ENCODE peak calls at places on chromosomes 6 and 20, in nine cellular contexts. Q is small intestine, S is H9, E is uterus, X is Panc1, U is GM23248, C is transverse colon, I is OCI-LY7, G is heart left ventricle. R is an unnamed sample.
A peak's percentile ranks its signal among the peaks of the same experiment; 100 is the strongest.

GRCh38 chr6:157442296-157442695 is 61.3 kb downstream of the ZDHHC14 start:
- DNase-seq in Q (no peak), S (no peak), E (no peak), X (no peak), U (peak; percentile 47), C (no peak), I (no peak), G (no peak), R (no peak)

GRCh38 chr20:45095753-45096371 is 5.1 kb downstream of the KCNS1 start:
- DNase-seq in Q (peak; percentile 46), S (peak; percentile 73), E (peak; percentile 28), X (peak; percentile 55), U (peak; percentile 66), C (peak; percentile 58), I (peak; percentile 81), G (peak; percentile 34), R (peak; percentile 11)

GRCh38 chr6:684831-685636 is 7.9 kb downstream of the EXOC2 start:
- DNase-seq in Q (no peak), S (no peak), E (no peak), X (no peak), U (peak; percentile 59), C (no peak), I (no peak), G (no peak), R (no peak)

GRCh38 chr6:139474145-139475108 is 100.0 kb upstream of the CITED2 start:
- DNase-seq in Q (peak; percentile 11), S (no peak), E (no peak), X (no peak), U (peak; percentile 63), C (peak; percentile 11), I (no peak), G (no peak), R (no peak)

GRCh38 chr6:140670013-140670412 is 1295.6 kb upstream of the CITED2 start:
- DNase-seq in Q (no peak), S (no peak), E (no peak), X (no peak), U (peak; percentile 49), C (no peak), I (no peak), G (no peak), R (no peak)

GRCh38 chr6:24492475-24492874 is 2.3 kb upstream of the ALDH5A1 start:
- DNase-seq in Q (no peak), S (peak; percentile 65), E (no peak), X (no peak), U (peak; percentile 18), C (peak; percentile 23), I (peak; percentile 70), G (no peak), R (no peak)

GRCh38 chr6:153312633-153313032 is 181.6 kb upstream of the RGS17 start:
- DNase-seq in Q (peak; percentile 26), S (peak; percentile 55), E (no peak), X (peak; percentile 52), U (peak; percentile 37), C (peak; percentile 12), I (peak; percentile 26), G (no peak), R (no peak)

GRCh38 chr6:101918476-101918875 is 525.0 kb downstream of the GRIK2 start:
- DNase-seq in Q (no peak), S (no peak), E (no peak), X (no peak), U (peak; percentile 1), C (no peak), I (no peak), G (no peak), R (no peak)

GRCh38 chr6:112780498-112781096 is 433.5 kb downstream of the RFPL4B start:
- DNase-seq in Q (peak; percentile 68), S (peak; percentile 66), E (peak; percentile 68), X (peak; percentile 60), U (peak; percentile 84), C (peak; percentile 78), I (peak; percentile 63), G (peak; percentile 75), R (no peak)

GRCh38 chr20:63235399-63235983 is at the start of gene BIRC7:
- DNase-seq in Q (no peak), S (no peak), E (no peak), X (no peak), U (no peak), C (no peak), I (no peak), G (no peak), R (no peak)

GRCh38 chr6:34953084-34954025 is 64.3 kb downstream of the ANKS1A start:
- DNase-seq in Q (peak; percentile 75), S (no peak), E (no peak), X (peak; percentile 84), U (peak; percentile 80), C (peak; percentile 21), I (no peak), G (no peak), R (no peak)

GRCh38 chr6:29631860-29632731 is 887 bp downstream of the GABBR1 start:
- DNase-seq in Q (no peak), S (peak; percentile 81), E (peak; percentile 83), X (no peak), U (peak; percentile 58), C (peak; percentile 69), I (peak; percentile 63), G (peak; percentile 69), R (peak; percentile 48)

GRCh38 chr20:63406617-63407245 is 45.6 kb upstream of the CHRNA4 start:
- DNase-seq in Q (no peak), S (no peak), E (no peak), X (no peak), U (no peak), C (no peak), I (no peak), G (no peak), R (no peak)

GRCh38 chr6:155880905-155881304 is 425.3 kb upstream of the NOX3 start:
- DNase-seq in Q (no peak), S (no peak), E (no peak), X (no peak), U (peak; percentile 54), C (no peak), I (no peak), G (no peak), R (no peak)

GRCh38 chr6:32047084-32047478 is 8.9 kb downstream of the CYP21A2 start:
- DNase-seq in Q (no peak), S (no peak), E (peak; percentile 77), X (no peak), U (peak; percentile 75), C (peak; percentile 24), I (no peak), G (peak; percentile 43), R (no peak)

GRCh38 chr6:168061269-168062210 is 17.5 kb downstream of the FRMD1 start:
- DNase-seq in Q (peak; percentile 50), S (no peak), E (no peak), X (no peak), U (no peak), C (peak; percentile 59), I (no peak), G (no peak), R (no peak)

GRCh38 chr20:47241345-47241781 is 115.1 kb downstream of the ZMYND8 start:
- DNase-seq in Q (peak; percentile 67), S (no peak), E (peak; percentile 57), X (no peak), U (peak; percentile 61), C (peak; percentile 23), I (no peak), G (no peak), R (no peak)

GRCh38 chr6:53986721-53987526 is 124.3 kb upstream of the MLIP start:
- DNase-seq in Q (no peak), S (no peak), E (no peak), X (no peak), U (peak; percentile 53), C (no peak), I (no peak), G (no peak), R (no peak)

GRCh38 chr6:7166410-7167293 is 58.9 kb downstream of the RREB1 start:
- DNase-seq in Q (no peak), S (no peak), E (no peak), X (no peak), U (no peak), C (peak; percentile 54), I (no peak), G (no peak), R (no peak)

GRCh38 chr6:143395699-143396098 is 54.8 kb downstream of the ADAT2 start:
- DNase-seq in Q (no peak), S (no peak), E (no peak), X (no peak), U (no peak), C (no peak), I (no peak), G (no peak), R (no peak)

GRCh38 chr6:56370127-56370540 is 122.8 kb upstream of the COL21A1 start:
- DNase-seq in Q (peak; percentile 86), S (peak; percentile 71), E (peak; percentile 75), X (peak; percentile 33), U (peak; percentile 84), C (peak; percentile 68), I (no peak), G (peak; percentile 61), R (no peak)

GRCh38 chr6:1231941-1232340 is 80.0 kb upstream of the FOXQ1 start:
- DNase-seq in Q (no peak), S (no peak), E (no peak), X (no peak), U (no peak), C (no peak), I (no peak), G (no peak), R (no peak)

GRCh38 chr6:146153040-146153758 is 124.3 kb downstream of the GRM1 start:
- DNase-seq in Q (no peak), S (no peak), E (no peak), X (no peak), U (no peak), C (no peak), I (no peak), G (no peak), R (no peak)

GRCh38 chr6:88499845-88500699 is 333.9 kb upstream of the CNR1 start:
- DNase-seq in Q (no peak), S (no peak), E (no peak), X (no peak), U (no peak), C (no peak), I (peak; percentile 87), G (no peak), R (no peak)
- H3K27ac ChIP-seq in Q (no peak overlapping the region), S (no peak overlapping the region), E (no peak overlapping the region), X (no peak overlapping the region), U (no peak overlapping the region), C (no peak overlapping the region), I (peak overlapping the region; percentile 89), G (no peak overlapping the region), R (no peak overlapping the region)

GRCh38 chr6:109239918-109240321 is 142.3 kb downstream of the CD164 start:
- DNase-seq in Q (no peak), S (no peak), E (no peak), X (no peak), U (no peak), C (no peak), I (no peak), G (no peak), R (no peak)
- H3K27ac ChIP-seq in Q (no peak overlapping the region), S (no peak overlapping the region), E (no peak overlapping the region), X (no peak overlapping the region), U (peak overlapping the region; percentile 64), C (no peak overlapping the region), I (no peak overlapping the region), G (peak overlapping the region; percentile 24), R (no peak overlapping the region)

GRCh38 chr6:114389111-114389510 is 46.3 kb upstream of the HS3ST5 start:
- DNase-seq in Q (no peak), S (no peak), E (no peak), X (no peak), U (no peak), C (no peak), I (no peak), G (no peak), R (no peak)
- H3K27ac ChIP-seq in Q (no peak overlapping the region), S (no peak overlapping the region), E (no peak overlapping the region), X (no peak overlapping the region), U (no peak overlapping the region), C (no peak overlapping the region), I (no peak overlapping the region), G (no peak overlapping the region), R (no peak overlapping the region)

GRCh38 chr20:35616465-35617396 is 1.1 kb downstream of the SPAG4 start:
- DNase-seq in Q (peak; percentile 100), S (peak; percentile 91), E (peak; percentile 88), X (peak; percentile 99), U (peak; percentile 93), C (peak; percentile 93), I (peak; percentile 100), G (peak; percentile 98), R (peak; percentile 63)
- H3K27ac ChIP-seq in Q (peak overlapping the region; percentile 86), S (no peak overlapping the region), E (peak overlapping the region; percentile 87), X (peak overlapping the region; percentile 84), U (peak overlapping the region; percentile 75), C (peak overlapping the region; percentile 97), I (peak overlapping the region; percentile 90), G (peak overlapping the region; percentile 91), R (no peak overlapping the region)